ENCODE peak calls at places on chromosomes 16 and 17, in five cellular contexts. N, E, P, L and O are unnamed samples.

GRCh38 chr17:83190601-83191387 is 111.4 kb downstream of the METRNL start:
- DNase-seq in L (no peak), P (no peak), N (no peak), E (no peak), O (no peak)

GRCh38 chr17:76107507-76107906 is 3.9 kb upstream of the EXOC7 start:
- DNase-seq in P (no peak), L (peak), E (no peak), N (no peak), O (no peak)

GRCh38 chr17:4498461-4499397 is at the start of gene SPNS2:
- DNase-seq in N (no peak), P (peak), E (peak), L (peak), O (no peak)

GRCh38 chr16:70578035-70578434 is 54.4 kb downstream of the SF3B3 start:
- DNase-seq in P (no peak), L (no peak), E (no peak), N (no peak), O (no peak)

GRCh38 chr17:41959030-41959335 is 7.6 kb upstream of the CNP start:
- DNase-seq in N (no peak), L (no peak), P (no peak), E (no peak), O (no peak)

GRCh38 chr16:3458852-3459361 is 15.4 kb downstream of the NAA60 start:
- DNase-seq in N (no peak), L (no peak), P (peak), E (no peak), O (no peak)

GRCh38 chr16:11034005-11034404 is 89.6 kb downstream of the CLEC16A start:
- DNase-seq in E (no peak), L (no peak), P (peak), N (peak), O (peak)

GRCh38 chr16:2933136-2933535 is 21.4 kb downstream of the FLYWCH1 start:
- DNase-seq in E (peak), P (no peak), L (no peak), N (no peak), O (no peak)

GRCh38 chr17:81454473-81454872 is 58.1 kb downstream of the ACTG1 start:
- DNase-seq in N (no peak), L (no peak), E (no peak), P (no peak), O (no peak)

GRCh38 chr16:30561212-30561816 is 3.1 kb upstream of the ZNF764 start:
- DNase-seq in L (peak), E (peak), N (no peak), P (peak), O (no peak)
- H3K4me3 ChIP-seq in L (no peak), E (peak), N (peak), P (peak), O (peak)

DNA sequence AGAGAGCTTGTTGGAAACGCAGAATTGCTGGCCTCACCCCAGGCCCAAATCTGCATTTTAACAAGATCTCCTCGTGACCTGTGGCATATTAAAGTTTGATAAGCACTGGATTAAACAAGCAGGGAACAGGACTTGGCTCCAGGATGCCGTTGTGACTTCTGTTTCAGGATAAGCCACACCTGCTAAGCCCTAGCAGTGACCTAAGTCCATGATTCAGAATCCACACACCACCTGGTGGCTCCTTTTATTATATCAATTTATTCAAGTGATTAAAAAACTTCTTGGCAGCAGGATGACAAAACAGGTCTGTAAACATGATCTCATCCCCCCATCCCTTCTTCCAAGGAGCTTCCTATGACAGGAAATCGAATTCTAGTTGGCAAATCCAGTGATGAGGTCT is 9.1 kb downstream of the NAGPA start:
- DNase-seq in L (peak), E (no peak), P (peak), N (no peak), O (no peak)
- TF ChIP-seq CTCF in L (peak), E (no peak), P (no peak), N (peak), O (no peak)

GRCh38 chr16:65119905-65120341 is 1.9 kb downstream of the CDH11 start:
- DNase-seq in N (peak), P (peak), E (no peak), L (peak), O (peak)
- H3K4me3 ChIP-seq in N (peak), P (peak), E (peak), L (peak), O (peak)

GRCh38 chr16:66662445-66663194 is 33.9 kb downstream of the CMTM4 start:
- DNase-seq in P (peak), E (no peak), L (no peak), N (no peak), O (no peak)

GRCh38 chr16:66658143-66658859 is 38.2 kb downstream of the CMTM4 start:
- DNase-seq in N (no peak), E (no peak), L (no peak), P (no peak), O (no peak)

GRCh38 chr16:66661210-66661560 is 35.4 kb downstream of the CMTM4 start:
- DNase-seq in P (no peak), N (no peak), L (no peak), E (no peak), O (no peak)

GRCh38 chr16:66658860-66659190 is 37.7 kb downstream of the CMTM4 start:
- DNase-seq in E (no peak), P (no peak), L (no peak), N (no peak), O (no peak)

DNA sequence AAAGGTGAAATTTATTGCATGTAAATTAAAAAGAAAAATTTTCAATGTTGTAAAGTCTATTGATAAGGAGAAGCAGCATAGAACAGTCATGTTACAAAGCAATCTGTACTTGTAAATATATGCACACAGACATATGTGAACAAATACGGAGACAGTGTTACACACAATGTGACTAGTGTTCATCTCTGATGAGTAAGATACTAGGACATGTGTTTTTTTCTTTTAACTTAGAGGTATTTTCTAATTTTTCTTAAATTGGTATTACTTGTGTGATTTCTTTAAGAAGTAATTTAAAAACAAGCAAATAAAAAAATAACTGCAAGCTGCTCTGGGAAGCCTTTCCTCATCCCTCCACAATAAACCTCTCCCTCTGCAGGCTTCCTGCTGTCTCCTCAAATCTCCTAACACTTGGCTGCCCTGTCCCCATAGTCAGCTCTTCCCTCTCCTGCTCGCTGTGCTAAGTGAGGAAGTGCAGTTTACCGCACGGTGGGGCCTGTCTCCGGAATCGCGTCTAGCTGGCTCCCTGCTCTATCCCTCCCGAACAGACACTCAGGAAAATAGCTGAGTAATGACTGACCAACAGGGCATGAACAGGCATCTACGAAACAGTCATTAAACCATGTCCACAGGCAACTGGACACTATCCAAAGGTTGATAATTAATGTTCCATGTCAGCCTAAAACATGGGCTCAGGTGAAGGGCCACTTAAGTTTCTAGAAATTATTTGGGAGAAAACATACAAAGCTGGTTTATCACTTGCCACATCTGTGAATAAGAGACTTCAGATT is 35.9 kb downstream of the CMTM4 start:
- DNase-seq in N (peak), E (peak), P (peak), L (peak), O (peak)
- TF ChIP-seq CTCF in N (peak), E (peak), P (peak), L (peak), O (peak)

DNA sequence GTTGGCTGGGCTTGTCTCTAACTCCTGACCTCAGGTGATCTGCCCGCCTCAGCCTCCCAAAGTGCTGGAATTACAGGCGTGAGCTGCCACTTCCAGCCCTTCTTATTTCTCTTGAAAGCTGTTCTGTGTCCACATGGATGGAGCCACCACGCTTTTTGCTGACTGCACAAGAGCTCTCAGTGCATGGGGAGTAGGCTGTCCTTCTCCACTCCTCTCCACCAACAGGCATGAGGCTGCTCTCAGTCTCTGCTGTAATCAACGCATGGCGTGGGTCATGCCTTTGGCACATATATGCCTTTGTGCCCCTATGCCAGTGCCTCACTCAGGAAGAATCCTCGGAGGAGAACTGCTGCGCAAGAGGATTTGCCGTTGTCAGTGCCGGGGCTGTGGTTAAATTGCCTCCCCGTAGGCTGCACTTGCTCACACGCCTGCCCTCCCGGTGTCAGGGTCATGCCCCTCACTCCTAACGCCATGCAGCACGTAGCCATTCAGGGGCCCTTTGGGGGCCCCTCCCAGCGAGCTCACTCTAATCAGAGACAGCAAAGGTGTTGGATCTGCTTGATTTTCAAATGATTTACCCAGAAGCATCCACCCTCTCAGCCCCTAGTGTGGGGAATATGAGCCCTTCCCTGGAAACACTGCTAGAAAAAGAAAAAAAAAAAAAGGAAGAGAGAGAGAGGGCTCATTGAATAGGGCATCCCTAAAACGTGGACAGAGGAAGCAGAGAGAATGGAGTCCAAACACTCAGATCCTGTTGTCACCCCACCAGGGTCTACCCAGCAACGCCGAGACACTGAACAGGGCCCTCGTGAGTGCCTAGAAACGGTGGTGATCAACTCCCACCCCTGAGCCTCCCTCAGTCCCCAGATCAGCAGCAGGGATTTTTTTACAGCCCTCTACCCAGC is 47.5 kb upstream of the ZCCHC14 start:
- DNase-seq in L (no peak), E (no peak), P (no peak), N (no peak), O (no peak)
- H3K4me3 ChIP-seq in L (no peak), E (no peak), P (no peak), N (no peak), O (no peak)